ENCODE peak calls at places on chromosomes 4 and X, in six cellular contexts. One of them, this sample, is unnamed.

GRCh38 chr4:23922535-23923115 is 32.8 kb upstream of the PPARGC1A start:
- DNase-seq in H9: no peak
- DNase-seq in mesenchymal stem cell: no peak
- DNase-seq in trophoblast cell: no peak
- DNase-seq in H1: no peak
- DNase-seq in mesendoderm: no peak
- DNase-seq in this sample: no peak

GRCh38 chrX:132216806-132217202 is 2.4 kb downstream of the RAP2C start:
- DNase-seq in trophoblast cell: no peak
- DNase-seq in H9: no peak
- DNase-seq in mesendoderm: no peak
- DNase-seq in H1: no peak
- DNase-seq in mesenchymal stem cell: peak
- DNase-seq in this sample: peak

GRCh38 chr4:182141046-182141445 is 102.2 kb upstream of the TENM3 start:
- DNase-seq in mesendoderm: peak
- DNase-seq in H9: peak
- DNase-seq in trophoblast cell: peak
- DNase-seq in mesenchymal stem cell: no peak
- DNase-seq in H1: peak
- DNase-seq in this sample: no peak

GRCh38 chrX:95056901-95057300 is 1382.9 kb downstream of the FAM133A start:
- DNase-seq in H1: no peak
- DNase-seq in mesenchymal stem cell: no peak
- DNase-seq in trophoblast cell: no peak
- DNase-seq in H9: no peak
- DNase-seq in mesendoderm: peak
- DNase-seq in this sample: peak

GRCh38 chrX:40173662-40174593 is 76.2 kb upstream of the BCOR start:
- DNase-seq in trophoblast cell: peak
- DNase-seq in H9: peak
- DNase-seq in mesenchymal stem cell: peak
- DNase-seq in mesendoderm: peak
- DNase-seq in H1: peak
- DNase-seq in this sample: no peak

GRCh38 chrX:70437921-70438665 is 6.5 kb upstream of the DLG3 start:
- DNase-seq in trophoblast cell: no peak
- DNase-seq in H1: no peak
- DNase-seq in H9: no peak
- DNase-seq in mesendoderm: no peak
- DNase-seq in mesenchymal stem cell: no peak
- DNase-seq in this sample: peak

GRCh38 chr4:54567327-54567726 is 90.4 kb upstream of the KIT start:
- DNase-seq in trophoblast cell: no peak
- DNase-seq in mesenchymal stem cell: no peak
- DNase-seq in mesendoderm: no peak
- DNase-seq in H1: no peak
- DNase-seq in H9: no peak
- DNase-seq in this sample: no peak

GRCh38 chr4:24514808-24515207 is 69.5 kb downstream of the DHX15 start:
- DNase-seq in mesenchymal stem cell: no peak
- DNase-seq in H9: no peak
- DNase-seq in H1: no peak
- DNase-seq in mesendoderm: peak
- DNase-seq in trophoblast cell: peak
- DNase-seq in this sample: no peak

GRCh38 chr4:117968606-117969005 is 65.7 kb upstream of the NDST3 start:
- DNase-seq in trophoblast cell: no peak
- DNase-seq in H1: no peak
- DNase-seq in mesenchymal stem cell: no peak
- DNase-seq in H9: no peak
- DNase-seq in mesendoderm: peak
- DNase-seq in this sample: no peak

GRCh38 chr4:147822128-147822527 is 90.2 kb downstream of the ARHGAP10 start:
- DNase-seq in H9: no peak
- DNase-seq in H1: no peak
- DNase-seq in mesendoderm: no peak
- DNase-seq in trophoblast cell: peak
- DNase-seq in mesenchymal stem cell: peak
- DNase-seq in this sample: peak

GRCh38 chrX:15202458-15203177 is 67.3 kb downstream of the ASB9 start:
- DNase-seq in mesendoderm: no peak
- DNase-seq in mesenchymal stem cell: peak
- DNase-seq in H9: no peak
- DNase-seq in H1: no peak
- DNase-seq in trophoblast cell: no peak
- DNase-seq in this sample: no peak

GRCh38 chr4:101345271-101345595 is 2.1 kb downstream of the PPP3CA start:
- DNase-seq in mesenchymal stem cell: no peak
- DNase-seq in mesendoderm: no peak
- DNase-seq in H9: no peak
- DNase-seq in trophoblast cell: peak
- DNase-seq in H1: no peak
- DNase-seq in this sample: peak

GRCh38 chr4:113784497-113785254 is 23.1 kb upstream of the CAMK2D start:
- DNase-seq in mesendoderm: no peak
- DNase-seq in trophoblast cell: peak
- DNase-seq in H1: no peak
- DNase-seq in mesenchymal stem cell: peak
- DNase-seq in H9: no peak
- DNase-seq in this sample: peak

GRCh38 chr4:183909187-183909586 is 4.1 kb downstream of the STOX2 start:
- DNase-seq in trophoblast cell: no peak
- DNase-seq in H1: no peak
- DNase-seq in mesendoderm: no peak
- DNase-seq in mesenchymal stem cell: no peak
- DNase-seq in H9: no peak
- DNase-seq in this sample: no peak

GRCh38 chr4:13548059-13548983 is 4.0 kb upstream of the NKX3-2 start:
- DNase-seq in mesenchymal stem cell: peak
- DNase-seq in trophoblast cell: peak
- DNase-seq in mesendoderm: no peak
- DNase-seq in H1: no peak
- DNase-seq in H9: no peak
- DNase-seq in this sample: no peak

GRCh38 chr4:14096406-14096965 is 469.0 kb upstream of the BOD1L1 start:
- DNase-seq in H1: no peak
- DNase-seq in mesenchymal stem cell: no peak
- DNase-seq in mesendoderm: no peak
- DNase-seq in trophoblast cell: peak
- DNase-seq in H9: no peak
- DNase-seq in this sample: peak

GRCh38 chrX:84729809-84730208 is 227.6 kb upstream of the HDX start:
- DNase-seq in trophoblast cell: peak
- DNase-seq in H9: peak
- DNase-seq in mesenchymal stem cell: peak
- DNase-seq in mesendoderm: peak
- DNase-seq in H1: no peak
- DNase-seq in this sample: peak

GRCh38 chr4:157231525-157231924 is 11.0 kb downstream of the GRIA2 start:
- DNase-seq in trophoblast cell: no peak
- DNase-seq in H9: no peak
- DNase-seq in mesenchymal stem cell: no peak
- DNase-seq in mesendoderm: no peak
- DNase-seq in H1: no peak
- DNase-seq in this sample: no peak

GRCh38 chr4:152011469-152011868 is 250.7 kb upstream of the GATB start:
- DNase-seq in mesenchymal stem cell: no peak
- DNase-seq in H9: no peak
- DNase-seq in H1: no peak
- DNase-seq in mesendoderm: no peak
- DNase-seq in trophoblast cell: no peak
- DNase-seq in this sample: no peak

GRCh38 chr4:73885570-73886230 is 16.5 kb downstream of the CXCL1 start:
- DNase-seq in H9: no peak
- DNase-seq in H1: no peak
- DNase-seq in trophoblast cell: no peak
- DNase-seq in mesenchymal stem cell: no peak
- DNase-seq in mesendoderm: no peak
- DNase-seq in this sample: no peak

GRCh38 chr4:128303986-128304385 is 16.4 kb upstream of the PGRMC2 start:
- DNase-seq in trophoblast cell: no peak
- DNase-seq in mesenchymal stem cell: no peak
- DNase-seq in mesendoderm: no peak
- DNase-seq in H1: no peak
- DNase-seq in H9: no peak
- DNase-seq in this sample: no peak

GRCh38 chrX:20235755-20236154 is 31.0 kb downstream of the RPS6KA3 start:
- DNase-seq in mesenchymal stem cell: no peak
- DNase-seq in H1: no peak
- DNase-seq in trophoblast cell: no peak
- DNase-seq in H9: no peak
- DNase-seq in mesendoderm: no peak
- DNase-seq in this sample: no peak

GRCh38 chr4:94410678-94411206 is 41.0 kb upstream of the PDLIM5 start:
- DNase-seq in H9: no peak
- DNase-seq in H1: no peak
- DNase-seq in mesenchymal stem cell: peak
- DNase-seq in mesendoderm: no peak
- DNase-seq in trophoblast cell: peak
- DNase-seq in this sample: no peak

GRCh38 chr4:153126137-153126536 is 78.1 kb upstream of the TRIM2 start:
- DNase-seq in mesenchymal stem cell: no peak
- DNase-seq in trophoblast cell: no peak
- DNase-seq in mesendoderm: no peak
- DNase-seq in H1: no peak
- DNase-seq in H9: no peak
- DNase-seq in this sample: peak
- H3K18ac ChIP-seq in mesenchymal stem cell: no peak
- H3K18ac ChIP-seq in trophoblast cell: no peak
- H3K18ac ChIP-seq in mesendoderm: no peak
- H3K18ac ChIP-seq in H1: no peak
- H3K18ac ChIP-seq in H9: no peak
- H3K18ac ChIP-seq in this sample: no peak

DNA sequence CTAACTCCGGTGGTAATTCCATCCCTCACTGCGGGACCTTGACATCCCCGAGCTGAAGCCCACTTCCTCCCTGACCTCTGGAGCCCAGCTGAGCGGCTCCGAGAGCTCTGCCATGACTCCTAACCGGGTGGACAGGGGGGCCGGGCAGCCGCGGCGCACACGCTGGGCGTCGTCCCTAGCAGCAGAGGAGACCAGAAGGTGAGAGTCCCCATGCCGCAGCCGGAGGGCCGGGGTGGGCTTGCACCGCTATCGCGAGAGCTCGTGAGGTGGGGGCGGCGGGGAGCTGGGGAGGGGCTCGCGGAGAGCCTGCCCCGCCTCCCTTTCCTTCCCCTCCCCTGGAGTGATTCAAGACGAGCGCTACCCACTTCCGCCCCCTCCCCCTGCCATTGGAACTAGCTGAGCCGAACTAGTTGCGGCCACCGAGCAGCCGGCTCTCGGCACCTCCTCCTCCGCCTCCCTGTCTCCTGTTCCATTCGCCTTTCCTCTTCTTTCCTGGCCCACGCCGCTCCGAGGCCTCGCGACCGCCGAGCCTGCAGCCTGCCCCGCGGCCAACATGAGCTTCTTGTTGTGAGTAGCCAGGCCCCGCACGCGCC is at the start of gene MOB1B:
- DNase-seq in mesenchymal stem cell: peak
- DNase-seq in H9: peak
- DNase-seq in trophoblast cell: peak
- DNase-seq in H1: peak
- DNase-seq in mesendoderm: peak
- DNase-seq in this sample: peak
- H3K18ac ChIP-seq in mesenchymal stem cell: peak
- H3K18ac ChIP-seq in H9: peak
- H3K18ac ChIP-seq in trophoblast cell: peak
- H3K18ac ChIP-seq in H1: peak
- H3K18ac ChIP-seq in mesendoderm: peak
- H3K18ac ChIP-seq in this sample: peak

GRCh38 chrX:74510401-74510800 is 89.1 kb downstream of the SLC16A2 start:
- DNase-seq in H9: no peak
- DNase-seq in trophoblast cell: no peak
- DNase-seq in mesendoderm: no peak
- DNase-seq in H1: no peak
- DNase-seq in mesenchymal stem cell: no peak
- DNase-seq in this sample: no peak

GRCh38 chrX:74511704-74512103 is 90.4 kb downstream of the SLC16A2 start:
- DNase-seq in trophoblast cell: no peak
- DNase-seq in H1: no peak
- DNase-seq in mesenchymal stem cell: no peak
- DNase-seq in H9: no peak
- DNase-seq in mesendoderm: no peak
- DNase-seq in this sample: no peak

GRCh38 chrX:74514384-74514783 is 93.1 kb downstream of the SLC16A2 start:
- DNase-seq in H9: no peak
- DNase-seq in mesendoderm: no peak
- DNase-seq in H1: no peak
- DNase-seq in mesenchymal stem cell: no peak
- DNase-seq in trophoblast cell: no peak
- DNase-seq in this sample: no peak

GRCh38 chrX:74506310-74507115 is 85.2 kb downstream of the SLC16A2 start:
- DNase-seq in H9: no peak
- DNase-seq in mesendoderm: no peak
- DNase-seq in mesenchymal stem cell: no peak
- DNase-seq in H1: no peak
- DNase-seq in trophoblast cell: no peak
- DNase-seq in this sample: no peak

GRCh38 chrX:74509989-74510388 is 88.7 kb downstream of the SLC16A2 start:
- DNase-seq in H9: no peak
- DNase-seq in mesendoderm: no peak
- DNase-seq in trophoblast cell: no peak
- DNase-seq in mesenchymal stem cell: no peak
- DNase-seq in H1: no peak
- DNase-seq in this sample: peak
- H3K18ac ChIP-seq in H9: no peak
- H3K18ac ChIP-seq in mesendoderm: no peak
- H3K18ac ChIP-seq in trophoblast cell: no peak
- H3K18ac ChIP-seq in mesenchymal stem cell: no peak
- H3K18ac ChIP-seq in H1: no peak
- H3K18ac ChIP-seq in this sample: no peak

DNA sequence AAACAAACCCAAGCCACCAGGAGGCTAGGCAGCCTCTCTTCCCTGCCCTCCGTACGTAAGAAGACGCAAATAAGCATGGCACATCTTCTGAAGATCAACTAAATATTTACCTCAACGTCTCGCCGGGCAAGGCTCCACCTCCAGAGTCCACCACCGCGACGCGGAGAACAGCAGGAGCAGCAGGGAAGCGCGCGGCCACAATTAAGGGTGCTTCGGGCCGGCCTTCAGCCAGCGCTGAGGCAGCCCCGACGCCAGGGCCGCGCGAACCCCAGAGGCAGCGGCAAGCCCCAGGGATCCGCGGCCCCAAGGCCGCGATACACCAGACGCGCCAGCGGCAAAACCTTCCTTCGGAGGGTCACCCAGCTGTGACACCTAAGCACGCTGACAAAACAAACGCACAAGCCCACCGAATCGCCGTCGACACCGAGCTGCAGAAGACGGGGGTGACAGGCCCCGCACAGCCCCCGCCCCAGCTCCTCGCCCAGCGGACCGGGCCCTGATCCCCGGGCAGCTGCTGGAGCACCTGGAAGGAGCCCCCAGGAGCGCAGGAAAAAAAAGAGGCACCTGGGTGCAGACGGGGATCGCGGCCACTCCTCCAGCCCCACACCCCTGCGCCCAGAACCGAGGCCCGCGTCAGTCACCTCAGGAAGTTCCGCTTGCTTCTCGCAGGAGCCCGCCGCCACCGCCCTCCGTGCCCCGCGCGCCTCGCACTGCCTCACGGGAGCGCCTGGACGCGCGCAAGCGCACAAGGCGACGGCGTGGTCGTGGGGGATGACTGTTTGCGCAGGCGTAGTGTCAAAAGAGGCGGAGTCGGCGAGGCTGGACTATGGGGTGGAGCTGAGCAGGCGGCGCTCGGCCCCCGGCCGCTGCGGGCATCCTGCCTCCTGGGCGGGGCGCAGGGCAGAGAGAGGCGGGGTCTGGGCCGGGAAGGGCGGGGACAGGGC is at the start of the genes HAUS3 and POLN:
- DNase-seq in H1: peak
- DNase-seq in trophoblast cell: peak
- DNase-seq in mesendoderm: peak
- DNase-seq in H9: peak
- DNase-seq in mesenchymal stem cell: peak
- DNase-seq in this sample: peak
- H3K18ac ChIP-seq in H1: no peak
- H3K18ac ChIP-seq in trophoblast cell: peak
- H3K18ac ChIP-seq in mesendoderm: no peak
- H3K18ac ChIP-seq in H9: no peak
- H3K18ac ChIP-seq in mesenchymal stem cell: peak
- H3K18ac ChIP-seq in this sample: no peak

This sample was measured in IMR-90.